ENCODE peak calls at places on chromosomes 13 and 19, in five cellular contexts. W, A, Q, Y and E are unnamed samples.

GRCh38 chr13:100209857-100210580 is 121.1 kb downstream of the PCCA start:
- DNase-seq in Q (peak), W (peak), Y (no peak), A (no peak), E (peak)

GRCh38 chr13:51269039-51269438 is 46.8 kb downstream of the FAM124A start:
- DNase-seq in Y (no peak), W (peak), Q (no peak), A (no peak), E (peak)

GRCh38 chr19:38711726-38712153 is 32.5 kb downstream of the CAPN12 start:
- DNase-seq in Y (no peak), A (no peak), W (peak), Q (peak), E (peak)

GRCh38 chr13:84481958-84482357 is 599.7 kb upstream of the SLITRK1 start:
- DNase-seq in W (peak), A (no peak), Y (no peak), Q (peak), E (peak)

GRCh38 chr19:2717638-2718541 is 3.3 kb downstream of the DIRAS1 start:
- DNase-seq in Y (no peak), A (no peak), Q (no peak), W (no peak), E (no peak)

GRCh38 chr13:111312944-111313590 is 7.4 kb upstream of the TEX29 start:
- DNase-seq in A (peak), W (no peak), Y (peak), Q (no peak), E (no peak)

GRCh38 chr13:51644649-51645048 is 60.4 kb downstream of the WDFY2 start:
- DNase-seq in Q (peak), Y (no peak), W (peak), A (no peak), E (peak)

GRCh38 chr13:105925496-105925895 is 610.0 kb downstream of the EFNB2 start:
- DNase-seq in Q (peak), A (no peak), W (peak), Y (no peak), E (peak)

GRCh38 chr19:3346677-3347353 is 19.6 kb upstream of the NFIC start:
- DNase-seq in Q (peak), A (peak), Y (peak), W (peak), E (peak)

GRCh38 chr13:110644892-110645521 is 29.7 kb downstream of the NAXD start:
- DNase-seq in Q (no peak), Y (peak), W (peak), A (no peak), E (peak)

GRCh38 chr13:49303533-49304252 is 56.0 kb downstream of the CDADC1 start:
- DNase-seq in A (peak), W (no peak), Q (peak), Y (no peak), E (peak)

GRCh38 chr13:73601708-73602107 is 532.5 kb downstream of the KLF12 start:
- DNase-seq in Q (no peak), W (no peak), A (no peak), Y (no peak), E (no peak)

GRCh38 chr13:50403311-50403710 is 388.1 kb downstream of the KCNRG start:
- DNase-seq in W (no peak), Y (no peak), Q (no peak), A (no peak), E (peak)